ENCODE peak calls at places on chromosomes 12 and 14, in eight cellular contexts. B, F, Q, T, N, I, W and M are unnamed samples.
A peak's percentile ranks its signal among the peaks of the same experiment; 100 is the strongest.

GRCh38 chr12:113778432-113779128 is 187.5 kb downstream of the RBM19 start:
- DNase-seq in W (no peak), T (no peak), N (no peak), B (no peak), I (no peak), Q (no peak), F (no peak), M (no peak)

GRCh38 chr14:63388766-63389431 is 70.2 kb upstream of the GPHB5 start:
- DNase-seq in W (peak; percentile 64), Q (peak; percentile 65), B (peak; percentile 15), N (peak; percentile 65), I (peak; percentile 42), T (peak; percentile 4), F (peak; percentile 68), M (peak; percentile 57)

GRCh38 chr12:113003631-113004030 is 25.3 kb downstream of the OAS2 start:
- DNase-seq in I (no peak), T (no peak), B (no peak), N (no peak), W (no peak), F (no peak), Q (no peak), M (no peak)

GRCh38 chr12:107014050-107014449 is 27.1 kb upstream of the MTERF2 start:
- DNase-seq in I (peak; percentile 54), Q (peak; percentile 61), W (no peak), B (no peak), F (peak; percentile 62), N (peak; percentile 18), T (no peak), M (peak; percentile 37)

GRCh38 chr14:87175175-87175574 is 817.8 kb downstream of the GALC start:
- DNase-seq in I (no peak), T (no peak), W (no peak), B (no peak), Q (no peak), N (no peak), F (no peak), M (no peak)

GRCh38 chr14:77574446-77575125 is 41.9 kb downstream of the SPTLC2 start:
- DNase-seq in Q (no peak), T (no peak), F (no peak), B (no peak), W (no peak), N (no peak), I (no peak), M (no peak)

GRCh38 chr12:85688837-85689236 is 147.4 kb downstream of the RASSF9 start:
- DNase-seq in T (no peak), F (no peak), Q (peak; percentile 27), I (no peak), B (no peak), W (no peak), N (no peak), M (no peak)

GRCh38 chr12:42468853-42469252 is 120.7 kb downstream of the PRICKLE1 start:
- DNase-seq in N (peak; percentile 22), F (no peak), W (no peak), B (no peak), T (no peak), I (no peak), Q (no peak), M (no peak)

GRCh38 chr12:46509135-46509534 is 136.6 kb upstream of the SLC38A2 start:
- DNase-seq in B (no peak), F (no peak), Q (no peak), W (no peak), N (no peak), I (no peak), T (no peak), M (no peak)

GRCh38 chr12:53381739-53382630 is 2.0 kb downstream of the SP1 start:
- DNase-seq in I (peak; percentile 64), Q (peak; percentile 85), F (peak; percentile 68), W (peak; percentile 65), N (peak; percentile 67), T (no peak), B (no peak), M (peak; percentile 45)

GRCh38 chr14:34087556-34087955 is 136.7 kb upstream of the EGLN3 start:
- DNase-seq in T (no peak), B (no peak), N (no peak), W (no peak), I (no peak), Q (no peak), F (no peak), M (no peak)

GRCh38 chr14:74475678-74476077 is 17.4 kb downstream of the NPC2 start:
- DNase-seq in B (no peak), N (no peak), F (no peak), W (no peak), I (no peak), Q (no peak), T (no peak), M (no peak)

GRCh38 chr12:104579716-104580495 is 123.2 kb downstream of the CHST11 start:
- DNase-seq in T (no peak), B (no peak), Q (no peak), W (no peak), F (no peak), N (no peak), I (no peak), M (no peak)

GRCh38 chr12:25859976-25860375 is 98.5 kb upstream of the RASSF8 start:
- DNase-seq in W (no peak), B (no peak), I (no peak), N (no peak), F (no peak), T (no peak), Q (no peak), M (no peak)

GRCh38 chr14:75851574-75851866 is 130.3 kb downstream of the TGFB3 start:
- DNase-seq in W (no peak), F (no peak), T (no peak), I (peak; percentile 22), B (no peak), N (no peak), Q (no peak), M (no peak)

GRCh38 chr12:6226002-6226700 is 26.0 kb downstream of the CD9 start:
- DNase-seq in T (peak; percentile 65), N (no peak), B (no peak), W (no peak), F (peak; percentile 68), I (no peak), Q (no peak), M (no peak)

GRCh38 chr14:64861916-64862315 is 17.8 kb downstream of the SPTB start:
- DNase-seq in B (no peak), Q (no peak), T (no peak), N (no peak), I (no peak), F (no peak), W (no peak), M (no peak)

GRCh38 chr14:89383171-89383845 is 33.7 kb downstream of the FOXN3 start:
- DNase-seq in W (no peak), I (no peak), N (peak; percentile 57), T (no peak), F (no peak), B (no peak), Q (no peak), M (no peak)

GRCh38 chr12:2170376-2170775 is 117.6 kb downstream of the CACNA1C start:
- DNase-seq in T (peak; percentile 25), Q (no peak), I (no peak), N (no peak), W (no peak), F (no peak), B (no peak), M (no peak)

GRCh38 chr12:68358532-68359485 is 26.6 kb upstream of the MDM1 start:
- DNase-seq in W (no peak), B (peak; percentile 49), T (peak; percentile 36), Q (peak; percentile 88), I (peak; percentile 41), N (peak; percentile 80), F (peak; percentile 78), M (peak; percentile 78)

GRCh38 chr14:94903338-94903737 is 133.4 kb upstream of the GSC start:
- DNase-seq in Q (no peak), I (no peak), W (no peak), F (no peak), B (no peak), T (no peak), N (no peak), M (no peak)

GRCh38 chr14:76024211-76024907 is 38.8 kb downstream of the IFT43 start:
- DNase-seq in W (no peak), Q (no peak), B (no peak), I (no peak), T (no peak), N (no peak), F (no peak), M (no peak)

GRCh38 chr14:53596845-53597525 is 359.6 kb downstream of the BMP4 start:
- DNase-seq in I (no peak), Q (no peak), N (no peak), B (no peak), T (no peak), W (no peak), F (no peak), M (no peak)

DNA sequence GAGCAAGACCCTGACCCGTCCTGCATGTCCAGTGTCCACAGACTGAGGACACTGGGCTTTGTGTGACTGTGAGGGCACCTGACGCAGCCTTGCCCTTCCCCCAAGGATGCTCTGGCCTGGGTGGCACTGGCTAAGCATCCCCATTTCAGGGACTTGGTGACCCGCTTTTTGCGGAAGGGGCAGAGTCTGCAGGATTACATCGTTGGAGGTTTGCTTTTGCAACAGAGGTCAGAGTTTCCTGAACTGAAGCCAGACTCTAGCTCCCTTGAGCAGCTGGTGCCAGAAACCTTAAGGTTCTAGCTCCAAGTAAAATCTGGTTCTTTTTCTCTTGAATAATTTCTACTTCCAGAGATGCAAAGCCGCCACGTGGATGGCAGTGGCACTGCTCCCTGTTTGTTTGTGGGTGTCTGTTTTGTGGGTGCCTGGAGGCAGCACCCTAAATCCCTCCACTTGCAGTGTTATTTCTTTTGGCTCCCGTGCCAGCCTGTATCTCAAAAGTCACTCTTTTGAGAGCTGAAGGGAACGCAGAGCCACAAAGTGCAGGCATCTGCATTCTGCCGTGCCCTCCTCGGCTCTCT is 184.7 kb downstream of the TSPAN9 start:
- DNase-seq in N (no peak), T (no peak), F (no peak), I (no peak), Q (no peak), B (no peak), W (no peak), M (no peak)
- TF ChIP-seq CTCF in N (no peak), T (peak; percentile 52), F (no peak), I (no peak), Q (no peak), B (no peak), W (peak; percentile 9), M (no peak)

GRCh38 chr14:104805941-104806624 is 5.2 kb downstream of the ZBTB42 start:
- DNase-seq in Q (no peak), I (no peak), W (no peak), F (no peak), N (no peak), T (no peak), B (no peak), M (no peak)
- H3K4me1 ChIP-seq in Q (peaks cover 37% of the 10 kb centered on the region), I (peaks cover 25% of the 10 kb centered on the region), W (peaks cover 37% of the 10 kb centered on the region), F (peaks cover 11% of the 10 kb centered on the region), N (peaks cover 20% of the 10 kb centered on the region), T (peaks cover 29% of the 10 kb centered on the region), B (peaks cover 16% of the 10 kb centered on the region), M (peaks cover 9% of the 10 kb centered on the region)

GRCh38 chr12:126191037-126191891 is 1126.0 kb downstream of the AACS start:
- DNase-seq in Q (no peak), N (no peak), I (peak; percentile 83), T (no peak), W (no peak), B (no peak), F (no peak), M (no peak)
- H3K4me3 ChIP-seq in Q (no peak overlapping the region), N (no peak overlapping the region), I (peak overlapping the region; percentile 53), T (no peak overlapping the region), W (peak overlapping the region; percentile 25), B (no peak overlapping the region), F (peak overlapping the region; percentile 12), M (no peak overlapping the region)

GRCh38 chr14:84987042-84987441 is 542.9 kb upstream of the FLRT2 start:
- DNase-seq in I (no peak), F (no peak), N (no peak), Q (no peak), T (no peak), B (no peak), W (no peak), M (no peak)

GRCh38 chr14:84988391-84988790 is 541.6 kb upstream of the FLRT2 start:
- DNase-seq in W (no peak), F (no peak), I (no peak), Q (no peak), N (no peak), T (no peak), B (no peak), M (no peak)
- TF ChIP-seq CTCF in W (no peak), F (no peak), I (no peak), Q (no peak), N (no peak), T (no peak), B (no peak), M (no peak)